ENCODE peak calls at places on chromosomes 16 and 17, in seven cellular contexts. U is IMR-90, D is lower leg skin, M is prostate gland, V is A549, C is H1, J is endothelial cell of umbilical vein. W is an unnamed sample.
A peak's percentile ranks its signal among the peaks of the same experiment; 100 is the strongest.

GRCh38 chr16:70659546-70659945 is 13.2 kb downstream of the IL34 start:
- DNase-seq in V (no peak), J (no peak), M (no peak), D (no peak), U (no peak), C (no peak), W (no peak)

GRCh38 chr16:80006175-80006895 is 405.8 kb upstream of the MAF start:
- DNase-seq in M (no peak), V (peak; percentile 72), C (no peak), U (peak; percentile 35), J (no peak), D (peak; percentile 36), W (no peak)

GRCh38 chr17:50129303-50129945 is 536 bp downstream of the SAMD14 start:
- DNase-seq in C (no peak), J (no peak), D (no peak), U (peak; percentile 57), V (peak; percentile 66), M (no peak), W (no peak)

GRCh38 chr17:8122923-8123694 is 797 bp downstream of the HES7 start:
- DNase-seq in J (peak; percentile 19), M (no peak), V (peak; percentile 52), C (no peak), U (peak; percentile 27), D (no peak), W (no peak)

GRCh38 chr17:50631908-50632571 is 2.6 kb upstream of the ABCC3 start:
- DNase-seq in D (no peak), C (no peak), J (no peak), U (no peak), V (peak; percentile 55), M (no peak), W (peak; percentile 63)

GRCh38 chr17:8163978-8164814 is 1.4 kb upstream of the VAMP2 start:
- DNase-seq in V (peak; percentile 76), M (peak; percentile 49), C (no peak), U (peak; percentile 59), D (peak; percentile 79), J (no peak), W (no peak)

GRCh38 chr16:180921-181667 is 835 bp downstream of the HBQ1 start:
- DNase-seq in V (peak; percentile 88), J (peak; percentile 71), M (peak; percentile 50), U (peak; percentile 58), C (peak; percentile 54), D (peak; percentile 27), W (no peak)

GRCh38 chr17:48160177-48160967 is 52.8 kb downstream of the SNX11 start:
- DNase-seq in V (no peak), M (no peak), C (peak; percentile 88), J (no peak), D (no peak), U (no peak), W (no peak)

GRCh38 chr17:56902350-56902749 is 11.5 kb downstream of the TRIM25 start:
- DNase-seq in M (no peak), C (no peak), J (peak; percentile 64), V (peak; percentile 69), D (no peak), U (peak; percentile 34), W (peak; percentile 95)

GRCh38 chr16:54375056-54375455 is 88.5 kb upstream of the IRX3 start:
- DNase-seq in V (no peak), C (no peak), J (no peak), D (no peak), M (no peak), U (no peak), W (no peak)

GRCh38 chr17:13550291-13550690 is 51.4 kb downstream of the HS3ST3A1 start:
- DNase-seq in M (no peak), D (no peak), C (no peak), U (peak; percentile 67), V (no peak), J (no peak), W (no peak)

GRCh38 chr17:35981908-35982330 is 622 bp upstream of the CCL16 start:
- DNase-seq in M (no peak), U (no peak), V (no peak), D (no peak), J (no peak), C (no peak), W (no peak)

GRCh38 chr17:68296217-68297140 is 5.2 kb downstream of the ARSG start:
- DNase-seq in C (no peak), J (no peak), V (no peak), D (peak; percentile 35), M (peak; percentile 95), U (no peak), W (no peak)

GRCh38 chr16:11224096-11224893 is 31.7 kb downstream of the SOCS1 start:
- DNase-seq in D (peak; percentile 86), U (no peak), V (no peak), C (no peak), J (no peak), M (peak; percentile 33), W (no peak)

GRCh38 chr16:27318399-27319256 is 4.9 kb downstream of the IL4R start:
- DNase-seq in D (no peak), M (no peak), C (no peak), V (no peak), U (peak; percentile 48), J (no peak), W (no peak)

GRCh38 chr16:51875834-51876725 is 670.9 kb downstream of the TOX3 start:
- DNase-seq in M (no peak), J (no peak), C (no peak), V (no peak), U (no peak), D (no peak), W (no peak)

GRCh38 chr17:30954046-30954805 is 16.6 kb upstream of the RNF135 start:
- DNase-seq in C (no peak), D (no peak), U (peak; percentile 24), J (no peak), V (no peak), M (no peak), W (no peak)

GRCh38 chr17:78844301-78845005 is 3.8 kb upstream of the USP36 start:
- DNase-seq in D (no peak), V (no peak), U (peak; percentile 71), M (no peak), J (peak; percentile 26), C (no peak), W (peak; percentile 51)

GRCh38 chr17:80987941-80988461 is 3.6 kb upstream of the CHMP6 start:
- DNase-seq in U (no peak), V (no peak), M (no peak), C (no peak), J (no peak), D (no peak), W (no peak)

GRCh38 chr16:4570688-4571321 is 14.7 kb downstream of the C16orf96 start:
- DNase-seq in U (no peak), J (no peak), M (no peak), C (peak; percentile 80), D (no peak), V (no peak), W (no peak)

GRCh38 chr17:49249292-49249794 is 18.8 kb upstream of the PHOSPHO1 start:
- DNase-seq in M (no peak), V (no peak), D (no peak), J (no peak), U (no peak), C (no peak), W (peak; percentile 86)

DNA sequence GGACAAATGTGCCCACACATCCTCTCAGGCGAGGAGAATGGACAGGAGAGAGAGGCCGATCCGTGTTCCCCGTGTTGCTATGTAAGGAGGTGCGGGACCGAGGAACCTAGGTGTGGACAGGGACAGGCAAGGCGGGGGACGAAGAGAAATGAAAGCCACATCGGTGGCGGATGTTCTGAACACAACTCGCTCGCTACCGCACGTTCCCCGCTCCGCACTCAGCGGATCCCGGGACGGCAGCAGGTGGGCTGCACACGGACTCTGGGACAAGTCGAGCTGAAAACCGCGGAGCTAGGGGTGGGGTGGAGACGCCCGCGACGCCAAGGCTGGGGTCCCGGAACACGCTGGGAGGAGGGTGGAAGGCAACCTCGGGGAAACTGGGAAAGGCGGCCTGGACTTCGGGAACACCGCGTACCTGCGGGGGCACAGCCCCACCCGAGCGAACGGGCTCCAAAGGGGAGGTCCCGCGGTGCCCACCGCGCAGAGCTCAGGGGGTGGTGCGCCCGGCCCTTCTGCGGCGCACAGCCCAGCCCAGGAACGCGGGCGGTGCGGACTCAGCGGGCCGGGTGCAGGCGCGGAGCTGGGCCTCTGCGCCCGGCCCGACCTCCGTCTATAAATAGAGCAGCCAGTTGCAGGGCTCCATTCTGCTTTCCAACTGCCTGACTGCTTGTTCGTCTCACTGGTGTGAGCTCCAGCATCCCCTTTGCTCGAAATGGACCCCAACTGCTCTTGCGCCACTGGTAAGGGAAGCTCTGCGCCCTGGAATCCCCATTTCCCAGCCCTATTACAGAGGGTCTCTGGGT is at the start of gene MT1E:
- DNase-seq in C (no peak), J (peak; percentile 54), U (peak; percentile 76), V (no peak), D (peak; percentile 66), M (peak; percentile 50), W (peak; percentile 67)
- TF ChIP-seq POLR2A in C (no peak), J (peak; percentile 99), U (peak; percentile 95), V (no peak), D (no peak), M (peak; percentile 39), W (peak; percentile 91)

DNA sequence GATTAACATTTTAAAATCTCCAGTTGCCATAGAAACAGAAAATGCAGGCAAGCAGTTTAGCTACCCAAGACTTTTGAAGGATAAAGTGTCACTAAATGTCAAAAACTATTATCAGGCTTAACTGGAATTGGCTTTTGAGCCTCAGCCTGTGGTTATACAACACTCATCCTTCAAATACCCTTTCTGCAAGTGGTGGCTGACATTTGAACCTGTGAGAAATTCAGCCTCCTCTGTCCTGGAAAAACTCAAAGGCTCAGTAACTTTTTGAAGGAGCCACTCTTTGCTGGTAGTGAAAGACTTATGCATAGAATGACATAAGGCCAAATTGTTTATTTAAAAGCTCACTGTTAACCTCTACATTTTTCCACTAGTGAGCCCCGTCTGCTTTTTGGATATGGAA is 220.6 kb upstream of the KCNJ16 start:
- DNase-seq in D (no peak), M (no peak), V (no peak), J (no peak), C (no peak), U (peak; percentile 13), W (no peak)
- TF ChIP-seq POLR2A in D (no peak), M (no peak), V (no peak), J (no peak), C (no peak), U (no peak), W (no peak)

GRCh38 chr17:44689492-44690217 is at the start of gene CCDC43:
- DNase-seq in U (peak; percentile 96), V (peak; percentile 96), M (peak; percentile 78), J (peak; percentile 95), C (peak; percentile 75), D (peak; percentile 83), W (peak; percentile 83)
- TF ChIP-seq POLR2A in U (peak; percentile 74), V (peak; percentile 98), M (peak; percentile 36), J (peak; percentile 98), C (peak; percentile 96), D (no peak), W (no peak)

DNA sequence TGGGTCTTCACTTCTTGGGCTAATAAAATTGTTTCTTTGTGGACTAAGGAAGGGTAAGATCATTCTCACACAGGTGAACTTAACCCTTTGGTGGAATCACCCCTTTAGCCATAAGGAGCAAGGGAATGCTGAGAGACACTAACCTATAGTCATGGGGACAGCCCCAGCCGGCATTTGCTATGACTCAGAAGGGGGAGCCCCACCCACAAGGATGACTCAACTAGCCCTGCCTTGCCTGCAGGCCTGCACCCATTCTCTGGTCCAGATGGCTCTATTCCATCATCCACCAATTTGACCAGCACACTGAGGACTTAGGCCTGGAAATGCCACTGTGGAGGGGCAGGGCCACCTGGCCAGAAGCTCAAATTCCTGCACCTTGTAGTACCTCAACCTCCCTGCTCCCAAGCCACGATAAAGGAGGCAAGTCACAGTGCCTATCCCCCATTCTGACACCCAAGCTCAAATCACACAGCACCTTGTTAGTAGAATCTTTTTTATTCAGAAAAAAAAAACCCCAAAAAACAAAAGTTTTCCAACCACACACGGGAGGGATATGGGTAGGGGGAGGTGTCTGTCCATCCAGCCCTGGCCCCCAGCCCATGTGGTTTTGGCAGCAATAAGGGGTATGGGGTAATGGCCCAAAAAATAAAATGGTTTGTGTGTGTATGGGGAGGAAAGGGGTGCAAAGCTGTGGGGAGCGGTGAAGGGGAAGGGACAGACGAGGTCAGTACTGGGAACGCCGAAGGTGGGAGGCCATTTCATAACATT is 3.0 kb downstream of the PFN1 start:
- DNase-seq in J (peak; percentile 77), V (peak; percentile 89), M (peak; percentile 47), U (peak; percentile 93), C (no peak), D (peak; percentile 88), W (peak; percentile 92)
- TF ChIP-seq POLR2A in J (no peak), V (no peak), M (no peak), U (peak; percentile 34), C (no peak), D (no peak), W (peak; percentile 37)

W was measured in H54.